ENCODE peak calls at places on chromosome 14, in seven cellular contexts. M is thoracic aorta, Y is AG08396, F is WTC11, W is SW480, K is NCI-H1436 treated with DMSO at 0.1 percent for 48 hours, A is endothelial cell. V is an unnamed sample.
A peak's percentile ranks its signal among the peaks of the same experiment; 100 is the strongest.

GRCh38 chr14:86575141-86575540 is 1045.2 kb downstream of the FLRT2 start:
- DNase-seq in W (no peak), Y (no peak), M (no peak), F (no peak), K (no peak), A (no peak), V (no peak)

GRCh38 chr14:42814817-42815216 is 1208.1 kb downstream of the LRFN5 start:
- DNase-seq in M (no peak), Y (no peak), K (no peak), A (no peak), W (no peak), F (no peak), V (no peak)

GRCh38 chr14:60161176-60162107 is 3.8 kb downstream of the DHRS7 start:
- DNase-seq in M (no peak), Y (no peak), A (no peak), F (no peak), K (peak; percentile 47), W (peak; percentile 41), V (no peak)

GRCh38 chr14:34359423-34360120 is 102.5 kb downstream of the SPTSSA start:
- DNase-seq in M (no peak), A (no peak), W (no peak), Y (no peak), K (no peak), F (no peak), V (no peak)

GRCh38 chr14:89365071-89365801 is 51.8 kb downstream of the FOXN3 start:
- DNase-seq in M (no peak), W (peak; percentile 76), K (no peak), F (no peak), A (peak; percentile 23), Y (no peak), V (no peak)

GRCh38 chr14:34137001-34137400 is 186.1 kb upstream of the EGLN3 start:
- DNase-seq in K (no peak), M (no peak), W (no peak), Y (no peak), A (no peak), F (no peak), V (no peak)

GRCh38 chr14:103105580-103106168 is 11.1 kb downstream of the EXOC3L4 start:
- DNase-seq in M (no peak), K (peak; percentile 80), W (peak; percentile 80), F (no peak), A (no peak), Y (no peak), V (no peak)

GRCh38 chr14:22551597-22551982 is 37.4 kb downstream of the DAD1 start:
- DNase-seq in Y (no peak), W (no peak), M (no peak), A (no peak), F (no peak), K (no peak), V (no peak)

GRCh38 chr14:99185436-99186068 is 86.4 kb downstream of the BCL11B start:
- DNase-seq in M (no peak), A (no peak), W (no peak), K (no peak), F (no peak), Y (no peak), V (no peak)

GRCh38 chr14:74911704-74912103 is 11.4 kb downstream of the RPS6KL1 start:
- DNase-seq in M (no peak), W (no peak), Y (no peak), A (no peak), K (no peak), F (no peak), V (no peak)

GRCh38 chr14:94521375-94522114 is 12.3 kb upstream of the SERPINA12 start:
- DNase-seq in K (no peak), M (no peak), A (no peak), F (no peak), Y (no peak), W (no peak), V (no peak)

GRCh38 chr14:99125616-99126431 is 146.2 kb downstream of the BCL11B start:
- DNase-seq in Y (no peak), W (no peak), A (peak; percentile 1), F (no peak), K (no peak), M (no peak), V (no peak)

GRCh38 chr14:104284107-104284592 is 145.8 kb downstream of the KIF26A start:
- DNase-seq in A (no peak), W (no peak), M (no peak), F (peak; percentile 11), K (no peak), Y (no peak), V (no peak)

GRCh38 chr14:68148276-68148675 is 328.7 kb downstream of the RAD51B start:
- DNase-seq in M (no peak), A (no peak), K (no peak), F (no peak), Y (no peak), W (no peak), V (no peak)

GRCh38 chr14:102530828-102531478 is 21.4 kb upstream of the ANKRD9 start:
- DNase-seq in F (no peak), M (no peak), Y (no peak), K (peak; percentile 27), A (no peak), W (peak; percentile 55), V (no peak)

GRCh38 chr14:71967709-71968108 is 35.5 kb downstream of the RGS6 start:
- DNase-seq in F (no peak), M (no peak), K (no peak), A (no peak), Y (no peak), W (no peak), V (no peak)

GRCh38 chr14:74414380-74414779 is 11.6 kb downstream of the SYNDIG1L start:
- DNase-seq in M (no peak), A (no peak), K (no peak), W (no peak), Y (no peak), F (no peak), V (no peak)

GRCh38 chr14:69005432-69006148 is 26.5 kb upstream of the ACTN1 start:
- DNase-seq in F (no peak), K (no peak), W (peak; percentile 91), A (no peak), M (peak; percentile 73), Y (peak; percentile 87), V (no peak)

GRCh38 chr14:73833530-73834257 is 17.9 kb upstream of the PTGR2 start:
- DNase-seq in F (no peak), W (no peak), A (no peak), K (no peak), M (no peak), Y (no peak), V (no peak)

GRCh38 chr14:74459289-74459946 is 33.4 kb upstream of the SYNDIG1L start:
- DNase-seq in Y (peak; percentile 71), A (peak; percentile 60), K (no peak), W (peak; percentile 47), M (no peak), F (peak; percentile 77), V (no peak)

GRCh38 chr14:25136811-25137210 is 86.9 kb upstream of the STXBP6 start:
- DNase-seq in K (no peak), F (peak; percentile 13), W (peak; percentile 47), M (no peak), Y (no peak), A (no peak), V (no peak)

GRCh38 chr14:75341639-75342038 is 63.0 kb downstream of the FOS start:
- DNase-seq in Y (no peak), M (no peak), W (no peak), F (no peak), A (no peak), K (no peak), V (no peak)

GRCh38 chr14:95537298-95538089 is 2.6 kb downstream of the GLRX5 start:
- DNase-seq in W (no peak), A (no peak), Y (no peak), F (no peak), K (no peak), M (no peak), V (no peak)

GRCh38 chr14:58073516-58073915 is 78.5 kb downstream of the ARMH4 start:
- DNase-seq in M (no peak), A (no peak), F (no peak), W (peak; percentile 49), Y (no peak), K (no peak), V (no peak)

GRCh38 chr14:105333613-105334364 is 19.2 kb downstream of the PACS2 start:
- DNase-seq in K (no peak), Y (no peak), M (no peak), A (no peak), W (no peak), F (no peak), V (no peak)

GRCh38 chr14:65927871-65928270 is 515.3 kb downstream of the FUT8 start:
- DNase-seq in K (peak; percentile 83), A (no peak), W (no peak), Y (no peak), F (peak; percentile 24), M (no peak), V (no peak)

GRCh38 chr14:33951183-33951840 is 438 bp upstream of the EGLN3 start:
- DNase-seq in K (no peak), Y (no peak), F (no peak), A (no peak), M (peak; percentile 47), W (no peak), V (no peak)

GRCh38 chr14:80978403-80978802 is 23.0 kb downstream of the TSHR start:
- DNase-seq in Y (no peak), K (no peak), M (no peak), F (no peak), A (no peak), W (no peak), V (no peak)

GRCh38 chr14:76754586-76754985 is 6.7 kb upstream of the VASH1 start:
- DNase-seq in M (no peak), A (no peak), F (no peak), K (no peak), Y (no peak), W (no peak), V (no peak)

GRCh38 chr14:76516884-76517283 is 140.9 kb downstream of the ESRRB start:
- DNase-seq in F (no peak), M (no peak), W (no peak), K (no peak), Y (no peak), A (no peak), V (no peak)

GRCh38 chr14:69345402-69345801 is 52.7 kb downstream of the ERH start:
- DNase-seq in W (peak; percentile 19), F (no peak), Y (no peak), K (no peak), M (no peak), A (no peak), V (no peak)

GRCh38 chr14:38290601-38291190 is 34.8 kb upstream of the CLEC14A start:
- DNase-seq in Y (peak; percentile 58), F (no peak), K (no peak), M (no peak), W (peak; percentile 29), A (no peak), V (no peak)

GRCh38 chr14:100669468-100669867 is 57.2 kb upstream of the DLK1 start:
- DNase-seq in Y (no peak), W (no peak), M (no peak), K (no peak), F (no peak), A (no peak), V (no peak)

GRCh38 chr14:78947681-78948080 is 777.5 kb downstream of the NRXN3 start:
- DNase-seq in W (no peak), Y (no peak), K (no peak), F (no peak), M (no peak), A (no peak), V (no peak)

GRCh38 chr14:100755649-100756048 is 29.0 kb downstream of the DLK1 start:
- DNase-seq in M (no peak), F (no peak), Y (no peak), K (no peak), A (no peak), W (peak; percentile 62), V (no peak)

GRCh38 chr14:58941666-58942065 is 246.8 kb upstream of the DAAM1 start:
- DNase-seq in W (no peak), F (no peak), M (no peak), Y (no peak), A (no peak), K (no peak), V (no peak)

GRCh38 chr14:101219896-101220703 is 316.6 kb upstream of the RTL1 start:
- DNase-seq in F (no peak), W (no peak), K (no peak), M (no peak), A (no peak), Y (no peak), V (no peak)

GRCh38 chr14:92462568-92462967 is 51.0 kb upstream of the RIN3 start:
- DNase-seq in F (no peak), K (no peak), M (no peak), W (no peak), Y (no peak), A (no peak), V (no peak)